ENCODE peak calls at places on chromosomes 13 and 19, in eight cellular contexts. Y is A549, Z is breast epithelium, N is NB4, C is lower leg skin, O is H54, E is K562, J is HCT116. B is an unnamed sample.

GRCh38 chr13:74066937-74067336 is 67.3 kb downstream of the KLF12 start:
- DNase-seq in Y (no peak), J (no peak), Z (no peak), E (no peak), O (no peak), N (no peak), C (no peak), B (no peak)

GRCh38 chr19:17751103-17751911 is at the start of gene FCHO1:
- DNase-seq in J (no peak), E (peak), O (no peak), Z (no peak), C (no peak), N (peak), Y (no peak), B (no peak)

GRCh38 chr19:42480335-42481095 is 37.8 kb upstream of the CXCL17 start:
- DNase-seq in N (no peak), Z (no peak), Y (no peak), O (peak), E (no peak), C (no peak), J (no peak), B (no peak)

GRCh38 chr19:33472696-33473624 is 48.6 kb downstream of the PEPD start:
- DNase-seq in N (no peak), O (peak), Z (no peak), C (peak), Y (no peak), J (no peak), E (no peak), B (no peak)

GRCh38 chr13:43300817-43301216 is 277.4 kb downstream of the DNAJC15 start:
- DNase-seq in O (no peak), J (no peak), Y (no peak), C (no peak), E (no peak), Z (no peak), N (no peak), B (no peak)

GRCh38 chr13:61685683-61686013 is 270.0 kb upstream of the PCDH20 start:
- DNase-seq in O (no peak), J (peak), C (no peak), Y (no peak), Z (no peak), E (no peak), N (peak), B (no peak)

GRCh38 chr13:19172007-19172646 is 9.5 kb downstream of the TUBA3C start:
- DNase-seq in J (no peak), Z (no peak), E (no peak), O (no peak), Y (no peak), C (no peak), N (no peak), B (no peak)

GRCh38 chr13:51912091-51912490 is 50.3 kb downstream of the CCDC70 start:
- DNase-seq in O (no peak), J (no peak), C (peak), Z (no peak), N (no peak), Y (no peak), E (no peak), B (no peak)

GRCh38 chr13:20831254-20831653 is 57.5 kb upstream of the EEF1AKMT1 start:
- DNase-seq in J (no peak), Z (no peak), C (no peak), N (no peak), O (no peak), Y (no peak), E (no peak), B (no peak)

GRCh38 chr13:38657191-38657590 is 29.7 kb upstream of the FREM2 start:
- DNase-seq in Y (no peak), E (no peak), N (no peak), C (no peak), J (no peak), O (no peak), Z (no peak), B (no peak)

GRCh38 chr19:27647423-27647822 is 1565.5 kb downstream of the UQCRFS1 start:
- DNase-seq in Y (no peak), Z (no peak), O (no peak), N (no peak), J (no peak), C (peak), E (no peak), B (no peak)

GRCh38 chr19:53365899-53366493 is 491 bp downstream of the ZNF525 start:
- DNase-seq in O (no peak), C (no peak), Y (no peak), J (no peak), E (peak), Z (no peak), N (peak), B (no peak)

GRCh38 chr19:40443131-40443929 is 805 bp downstream of the SERTAD3 start:
- DNase-seq in C (peak), O (peak), Y (peak), N (peak), Z (peak), J (peak), E (peak), B (peak)

DNA sequence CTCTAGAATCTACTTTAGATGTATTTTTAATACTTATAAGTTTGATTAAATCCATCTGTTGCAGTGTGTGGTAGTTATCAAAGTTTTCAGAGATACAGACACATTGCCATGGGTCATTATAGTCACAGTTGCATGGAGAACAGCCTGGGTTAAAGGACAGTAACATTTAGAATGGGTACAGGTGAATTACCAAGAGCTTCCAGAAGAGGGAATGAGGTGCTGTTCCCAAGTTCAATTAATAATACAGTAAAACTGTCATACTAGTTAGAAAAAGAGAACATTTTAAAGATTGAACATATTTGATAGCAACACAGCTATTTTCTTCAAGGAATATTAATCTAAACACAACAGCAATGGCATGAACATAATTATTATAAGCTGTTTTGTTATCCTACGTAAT is 322.6 kb upstream of the SLC10A2 start:
- DNase-seq in E (no peak), O (no peak), C (no peak), Z (no peak), J (no peak), Y (no peak), N (no peak), B (no peak)
- TF ChIP-seq POLR2A in E (no peak), O (no peak), C (no peak), Z (no peak), J (no peak), Y (no peak), N (no peak), B (no peak)

DNA sequence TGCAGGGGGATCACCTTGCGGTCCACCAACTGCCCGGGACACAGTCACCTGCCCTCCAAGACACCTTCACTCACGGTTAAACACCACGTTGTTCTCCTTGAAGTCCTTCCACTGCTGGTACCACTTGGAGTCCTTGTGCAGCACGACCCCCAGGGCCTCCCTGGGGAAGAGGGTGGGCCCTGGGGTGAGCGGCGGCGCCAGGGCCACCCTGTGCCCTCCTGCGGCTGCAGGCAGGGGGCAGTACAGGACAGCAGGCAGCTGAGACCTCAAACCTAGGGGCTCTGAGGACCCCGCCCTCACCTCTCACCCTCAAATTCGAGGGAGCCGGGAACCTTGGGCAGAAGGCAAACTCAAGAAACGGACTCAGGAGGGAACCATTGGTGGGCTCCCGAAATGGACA is 7.5 kb upstream of the CTXN1 start:
- DNase-seq in E (no peak), N (no peak), J (no peak), C (no peak), Y (no peak), O (no peak), Z (no peak), B (no peak)
- TF ChIP-seq POLR2A in E (no peak), N (no peak), J (no peak), C (no peak), Y (no peak), O (no peak), Z (no peak), B (no peak)

DNA sequence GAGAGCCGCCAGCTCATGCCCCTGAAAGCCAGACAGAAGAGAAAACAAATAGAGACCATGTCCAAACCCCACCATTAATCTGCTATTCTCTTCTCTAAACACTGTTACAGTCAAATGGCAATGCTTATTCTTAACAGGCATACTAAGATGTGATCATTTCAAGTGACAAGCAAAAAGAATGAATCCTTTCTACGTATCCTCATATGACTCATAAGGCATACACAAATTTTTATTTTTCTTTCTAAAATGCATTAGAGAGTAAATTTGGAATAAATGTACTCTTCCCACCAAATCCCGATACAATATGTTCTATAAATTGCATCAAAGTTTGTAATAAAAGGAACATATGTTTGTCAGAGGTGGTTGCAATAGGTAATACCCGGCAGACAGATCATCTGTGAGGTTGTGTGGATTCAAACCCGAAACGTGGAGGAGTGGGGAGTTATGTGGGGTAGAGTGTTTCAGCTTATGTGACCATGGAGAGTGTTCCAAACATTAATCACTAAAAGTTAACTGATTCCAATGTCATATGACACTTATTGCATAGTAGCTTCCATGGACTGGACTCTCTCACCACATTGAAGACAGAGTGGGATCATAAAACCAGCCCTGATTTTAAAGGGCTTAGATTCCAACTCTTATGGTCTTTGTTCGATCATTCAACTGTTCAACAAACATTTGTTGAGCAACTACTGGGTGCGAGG is 213.1 kb downstream of the DCLK1 start:
- DNase-seq in J (no peak), Y (no peak), Z (no peak), N (no peak), E (no peak), O (no peak), C (peak), B (no peak)
- TF ChIP-seq POLR2A in J (no peak), Y (no peak), Z (no peak), N (no peak), E (no peak), O (no peak), C (no peak), B (no peak)

GRCh38 chr13:90565985-90566713 is 781.3 kb upstream of the MIR17HG start:
- DNase-seq in Y (no peak), O (no peak), E (no peak), Z (no peak), N (no peak), J (no peak), C (no peak), B (no peak)

GRCh38 chr13:90564566-90564965 is 782.9 kb upstream of the MIR17HG start:
- DNase-seq in Y (no peak), Z (no peak), O (no peak), E (no peak), N (no peak), C (no peak), J (no peak), B (no peak)

GRCh38 chr13:90568165-90568564 is 779.3 kb upstream of the MIR17HG start:
- DNase-seq in Z (no peak), O (no peak), E (no peak), C (no peak), Y (no peak), N (no peak), J (no peak), B (no peak)

GRCh38 chr13:90564096-90564495 is 783.4 kb upstream of the MIR17HG start:
- DNase-seq in C (no peak), O (no peak), Y (no peak), N (no peak), Z (no peak), E (no peak), J (no peak), B (no peak)

DNA sequence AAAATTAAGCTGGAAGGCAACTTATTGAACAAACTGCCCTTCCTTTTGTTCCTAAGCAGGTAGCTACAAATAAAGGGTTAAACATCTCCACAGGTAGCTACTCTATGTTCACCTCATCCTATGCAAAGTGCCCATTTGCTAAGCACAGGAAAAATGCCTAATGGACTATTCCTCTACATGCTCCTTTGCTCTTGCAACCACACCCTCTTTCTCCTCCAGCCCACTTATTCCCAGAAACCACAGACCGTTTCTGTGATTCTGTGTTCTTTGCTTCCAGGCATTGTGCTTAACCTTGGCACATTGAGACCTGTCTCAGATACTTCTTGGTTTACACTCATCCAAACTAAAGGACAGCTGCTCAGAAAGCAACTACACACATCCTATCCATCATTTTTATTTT is 785.1 kb upstream of the MIR17HG start:
- DNase-seq in E (no peak), Y (no peak), N (no peak), Z (no peak), O (no peak), J (no peak), C (no peak), B (no peak)
- TF ChIP-seq POLR2A in E (no peak), Y (no peak), N (no peak), Z (no peak), O (no peak), J (no peak), C (no peak), B (no peak)

DNA sequence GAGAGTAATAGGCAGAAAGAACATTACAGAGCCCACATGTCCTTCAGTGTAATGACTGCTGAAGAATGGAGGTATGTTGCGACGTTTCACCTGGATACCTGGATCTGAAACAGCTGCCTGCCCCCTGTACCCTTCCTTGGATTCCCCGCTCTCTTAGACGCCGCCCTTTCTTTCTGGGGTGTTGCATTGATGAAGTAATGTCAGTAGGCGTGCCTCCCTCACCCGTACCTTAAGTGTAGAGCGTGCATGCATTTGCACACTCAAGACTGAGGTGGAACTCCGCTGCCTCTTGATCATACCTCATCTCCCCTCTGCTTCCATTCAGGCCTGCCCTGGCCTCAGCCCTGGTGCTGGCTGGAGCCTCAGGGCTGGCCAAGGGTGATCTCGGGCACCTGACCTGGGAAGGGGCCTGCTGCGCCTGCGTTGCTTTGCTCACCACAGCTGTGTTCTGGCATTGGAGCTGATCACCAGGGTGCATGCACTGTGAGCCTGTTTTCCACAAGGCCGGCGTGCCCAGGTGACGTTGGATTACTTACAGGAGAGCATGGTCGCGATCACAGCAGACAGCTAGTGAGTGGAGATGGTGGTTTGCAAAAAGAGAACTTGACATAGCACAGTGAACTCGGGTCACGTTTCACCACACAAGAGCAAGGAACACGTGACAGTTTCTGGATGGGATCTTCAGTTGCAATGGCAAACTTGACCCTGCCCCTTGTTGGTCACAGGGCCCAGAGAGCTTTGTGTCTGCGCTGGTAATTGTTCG is 99.0 kb downstream of the ARHGEF7 start:
- DNase-seq in Z (no peak), C (no peak), E (no peak), O (no peak), Y (no peak), N (peak), J (no peak), B (peak)
- TF ChIP-seq POLR2A in Z (no peak), C (no peak), E (no peak), O (no peak), Y (no peak), N (no peak), J (no peak), B (no peak)

GRCh38 chr13:98180092-98180491 is 3.0 kb upstream of the RNF113B start:
- DNase-seq in E (no peak), O (no peak), C (no peak), J (no peak), N (no peak), Y (no peak), Z (no peak), B (no peak)
- TF ChIP-seq POLR2A in E (no peak), O (no peak), C (no peak), J (no peak), N (no peak), Y (no peak), Z (no peak), B (no peak)

DNA sequence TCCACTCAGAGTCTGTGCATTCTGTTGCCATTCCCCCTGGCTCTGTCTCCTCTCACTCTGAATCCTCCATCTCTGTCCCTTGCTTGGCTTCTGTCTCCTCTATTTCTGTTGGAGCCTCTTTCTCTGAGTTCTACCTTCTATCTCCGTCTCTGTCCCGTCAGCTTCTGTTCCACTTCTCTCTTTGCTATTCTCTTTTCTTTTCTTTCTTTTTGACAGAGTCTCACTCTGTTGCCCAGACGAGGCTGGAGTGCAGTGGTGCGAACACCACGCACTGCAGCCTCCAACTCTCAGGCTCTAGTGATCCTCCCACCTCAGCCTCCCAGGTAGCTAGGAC is 33.8 kb upstream of the LRRC4B start:
- DNase-seq in Y (no peak), E (no peak), C (peak), O (no peak), J (no peak), N (no peak), Z (no peak), B (no peak)
- TF ChIP-seq POLR2A in Y (no peak), E (peak), C (no peak), O (no peak), J (no peak), N (no peak), Z (no peak), B (no peak)

DNA sequence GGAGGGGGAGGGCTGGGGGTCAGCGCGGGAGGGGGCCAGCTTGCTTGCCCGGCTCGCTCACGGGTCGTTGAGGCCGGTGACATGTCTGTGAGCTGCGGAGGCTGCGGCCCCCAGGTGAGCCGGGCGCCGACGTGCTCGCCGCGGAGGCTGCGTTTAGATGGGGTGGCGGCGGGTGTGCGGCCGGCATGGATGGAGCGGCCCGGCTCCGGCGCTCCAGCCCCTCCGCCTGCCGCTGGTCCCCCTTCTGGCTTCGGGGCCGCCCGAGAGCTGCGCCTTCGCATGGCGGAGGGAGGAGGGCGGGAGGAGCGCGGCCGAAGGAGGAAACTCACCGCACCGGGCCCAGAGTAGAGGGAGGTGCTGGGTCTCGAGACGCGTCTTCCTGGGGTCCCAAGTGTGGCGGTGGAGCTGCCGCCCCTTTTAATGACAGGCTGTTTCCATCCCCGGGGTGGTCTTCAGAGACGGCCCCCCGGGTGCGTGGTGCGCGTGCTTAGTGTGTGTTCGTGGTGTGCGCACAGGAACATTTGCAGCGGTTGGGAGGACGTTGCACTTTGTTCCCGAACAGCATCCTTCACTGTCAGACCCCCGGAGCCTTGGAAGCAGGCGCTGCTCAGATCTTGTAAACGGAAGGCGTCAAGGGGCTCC is at the start of gene AKAP11:
- DNase-seq in Z (peak), N (peak), O (no peak), C (peak), Y (peak), E (peak), J (no peak), B (peak)
- TF ChIP-seq POLR2A in Z (no peak), N (peak), O (peak), C (no peak), Y (peak), E (peak), J (peak), B (no peak)

GRCh38 chr19:47512948-47513319 is 1.9 kb downstream of the NAPA start:
- DNase-seq in O (no peak), N (no peak), Y (no peak), Z (no peak), J (no peak), E (no peak), C (peak), B (no peak)
- TF ChIP-seq POLR2A in O (no peak), N (no peak), Y (no peak), Z (no peak), J (no peak), E (no peak), C (no peak), B (no peak)

GRCh38 chr13:99730403-99730802 is 229.1 kb downstream of the TM9SF2 start:
- DNase-seq in E (no peak), N (no peak), C (no peak), O (no peak), Z (no peak), Y (no peak), J (no peak), B (no peak)
- TF ChIP-seq POLR2A in E (no peak), N (no peak), C (no peak), O (no peak), Z (no peak), Y (no peak), J (no peak), B (no peak)